ENCODE peak calls at places on chromosomes 5 and 9, in ten cellular contexts. Z is dorsolateral prefrontal cortex, G is nephron progenitor cell, F is GM13976, P is tibial artery, D is HCT116, H is AG09309, B is neural progenitor cell, I is bronchial epithelial cell, A is fibroblast of villous mesenchyme. O is an unnamed sample.

GRCh38 chr5:4518924-4519660 is 621.0 kb upstream of the ADAMTS16 start:
- DNase-seq in Z (no peak), B (peak; percentile 57), A (no peak), I (no peak), F (no peak), G (no peak), D (no peak), H (no peak), P (no peak), O (no peak)

GRCh38 chr5:168654225-168654624 is 75.1 kb upstream of the PANK3 start:
- DNase-seq in D (no peak), I (no peak), F (no peak), G (no peak), B (peak; percentile 86), P (peak; percentile 44), H (peak; percentile 79), Z (no peak), A (peak; percentile 87), O (no peak)

GRCh38 chr5:154857091-154857533 is 1.3 kb upstream of the CNOT8 start:
- DNase-seq in I (peak; percentile 39), H (no peak), Z (no peak), G (no peak), P (peak; percentile 89), A (no peak), B (peak; percentile 61), D (no peak), F (peak; percentile 68), O (peak; percentile 86)

GRCh38 chr5:98205691-98206461 is 567.6 kb upstream of the RGMB start:
- DNase-seq in D (no peak), F (no peak), P (no peak), A (peak; percentile 11), Z (no peak), G (no peak), I (peak; percentile 91), B (no peak), H (no peak), O (no peak)

GRCh38 chr9:118522093-118523028 is 818.2 kb downstream of the TLR4 start:
- DNase-seq in I (peak; percentile 38), F (peak; percentile 35), P (no peak), Z (no peak), G (peak; percentile 64), H (no peak), D (no peak), B (peak; percentile 84), A (peak; percentile 58), O (peak; percentile 74)

GRCh38 chr5:58849151-58849550 is 266.3 kb downstream of the RAB3C start:
- DNase-seq in I (no peak), F (no peak), B (no peak), Z (no peak), D (no peak), H (no peak), A (no peak), P (no peak), G (no peak), O (no peak)

GRCh38 chr9:120344230-120344629 is 235.7 kb downstream of the CDK5RAP2 start:
- DNase-seq in B (no peak), H (peak; percentile 70), Z (no peak), I (peak; percentile 93), D (peak; percentile 47), G (no peak), A (peak; percentile 71), P (no peak), F (no peak), O (no peak)

GRCh38 chr5:141343953-141344463 is 379 bp downstream of the PCDHGA3 start:
- DNase-seq in G (no peak), F (no peak), P (no peak), D (no peak), A (no peak), Z (no peak), I (no peak), B (no peak), H (no peak), O (no peak)

GRCh38 chr5:10832987-10833386 is 72.0 kb upstream of the DAP start:
- DNase-seq in I (no peak), D (no peak), B (no peak), F (no peak), Z (no peak), H (no peak), P (no peak), G (no peak), A (peak; percentile 69), O (no peak)

GRCh38 chr5:156147948-156148285 is 179.0 kb upstream of the SGCD start:
- DNase-seq in H (peak; percentile 7), A (peak; percentile 5), Z (no peak), G (no peak), F (no peak), I (no peak), D (no peak), P (no peak), B (no peak), O (no peak)

GRCh38 chr5:151406322-151406947 is 41.0 kb upstream of the SLC36A1 start:
- DNase-seq in H (no peak), Z (no peak), I (peak; percentile 15), A (peak; percentile 10), F (no peak), G (no peak), D (peak; percentile 26), B (peak; percentile 49), P (no peak), O (no peak)
- TF ChIP-seq CTCF in H (peak; percentile 59), Z (peak; percentile 9), I (peak; percentile 62), A (peak; percentile 63), F (peak; percentile 7), G (peak; percentile 47), D (no peak), B (peak; percentile 69), P (no peak), O (peak; percentile 63)

DNA sequence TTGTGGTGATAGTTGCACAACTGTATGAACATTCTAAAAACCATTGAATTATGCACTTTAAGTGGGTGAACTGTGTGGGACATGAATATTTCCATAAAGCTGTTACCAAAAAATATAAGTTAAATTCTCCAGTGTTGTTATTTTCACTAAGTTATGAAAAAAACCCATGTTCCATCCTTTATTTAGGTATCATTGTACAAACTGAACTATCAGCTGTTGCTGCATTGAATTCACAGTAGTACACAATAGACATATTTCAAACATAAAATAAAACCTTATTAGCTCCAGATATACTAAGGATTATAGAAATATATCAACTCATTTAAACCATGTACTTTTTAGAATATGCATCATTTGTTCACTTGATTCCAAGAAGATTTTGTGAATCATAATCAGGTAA is 192.1 kb downstream of the COMMD10 start:
- DNase-seq in H (no peak), D (no peak), F (no peak), P (no peak), Z (no peak), A (no peak), I (no peak), B (no peak), G (no peak), O (no peak)
- TF ChIP-seq CTCF in H (no peak), D (no peak), F (no peak), P (no peak), Z (no peak), A (no peak), I (no peak), B (no peak), G (no peak), O (no peak)

DNA sequence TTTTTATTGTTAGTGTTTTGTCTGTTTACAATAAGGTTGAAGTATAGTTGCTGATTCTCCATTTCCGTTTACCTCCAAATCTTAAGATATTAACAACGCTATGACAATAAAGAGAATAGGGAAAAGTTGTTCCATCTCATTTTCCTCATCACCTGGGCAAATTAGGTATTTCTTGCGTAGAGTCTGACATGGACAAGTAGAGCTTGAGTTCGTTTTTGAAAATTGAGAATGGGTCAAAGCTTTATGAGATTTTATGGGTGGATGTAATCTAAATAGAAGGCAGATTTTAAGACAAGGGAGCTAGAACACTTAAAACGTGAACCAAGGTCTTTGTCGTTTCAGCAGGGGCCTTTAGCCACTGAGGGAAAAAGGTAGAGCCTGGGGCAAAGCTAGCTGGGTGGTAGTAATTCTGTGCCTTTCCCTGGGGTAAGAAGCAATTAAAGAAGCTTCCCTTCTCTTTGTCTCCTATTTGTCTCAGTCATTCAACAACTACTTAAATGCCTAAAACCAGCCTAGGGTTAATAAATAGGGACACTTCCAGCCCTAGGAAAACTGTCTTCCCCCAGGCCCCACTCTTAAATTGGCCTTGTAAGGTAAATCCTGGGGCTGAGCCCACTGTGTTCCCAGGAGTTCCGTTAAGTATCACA is 551 bp upstream of the CAAP1 start:
- DNase-seq in G (no peak), Z (no peak), I (no peak), B (peak; percentile 5), P (no peak), D (no peak), A (no peak), H (no peak), F (no peak), O (no peak)
- TF ChIP-seq CTCF in G (no peak), Z (no peak), I (no peak), B (no peak), P (no peak), D (no peak), A (no peak), H (no peak), F (no peak), O (no peak)

GRCh38 chr5:75716715-75717081 is 539 bp downstream of the POC5 start:
- DNase-seq in B (peak; percentile 52), F (no peak), P (no peak), Z (no peak), D (no peak), I (no peak), G (peak; percentile 31), A (no peak), H (no peak), O (peak; percentile 46)

GRCh38 chr5:75723378-75723777 is 6.1 kb upstream of the POC5 start:
- DNase-seq in F (no peak), D (no peak), Z (no peak), A (no peak), I (no peak), B (no peak), H (no peak), G (no peak), P (no peak), O (no peak)

GRCh38 chr5:75720882-75721281 is 3.6 kb upstream of the POC5 start:
- DNase-seq in I (peak; percentile 82), F (no peak), P (no peak), B (no peak), Z (no peak), A (peak; percentile 54), G (no peak), D (no peak), H (peak; percentile 13), O (no peak)

GRCh38 chr5:75717082-75717922 is at the start of gene POC5:
- DNase-seq in G (peak; percentile 99), Z (peak; percentile 94), A (peak; percentile 97), B (peak; percentile 98), P (peak; percentile 95), H (peak; percentile 79), F (peak; percentile 97), D (peak; percentile 96), I (peak; percentile 93), O (peak; percentile 98)

DNA sequence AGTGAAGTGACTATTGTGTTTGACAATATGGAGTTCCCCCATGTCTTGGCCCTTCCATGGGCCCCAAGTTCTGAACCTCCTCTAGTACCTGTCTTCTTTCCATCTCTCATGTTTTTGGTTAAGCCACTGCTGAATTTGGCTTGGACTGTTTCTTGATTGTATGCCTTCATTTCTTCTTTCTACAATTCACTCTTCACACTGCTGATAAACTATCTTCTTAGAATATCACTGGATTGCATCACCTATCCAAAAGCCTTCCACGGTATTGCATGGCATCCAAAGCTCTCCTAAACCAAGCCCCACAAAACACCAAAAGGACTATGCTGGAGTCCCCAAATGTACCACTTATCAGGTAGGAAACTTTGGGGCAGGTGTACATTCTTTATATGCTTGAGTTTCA is 4.3 kb upstream of the POC5 start:
- DNase-seq in F (no peak), P (no peak), H (no peak), G (no peak), Z (no peak), I (no peak), A (no peak), D (no peak), B (no peak), O (no peak)
- TF ChIP-seq CTCF in F (no peak), P (no peak), H (no peak), G (no peak), Z (no peak), I (no peak), A (no peak), D (no peak), B (no peak), O (no peak)

O was measured in glutamatergic neuron.